ENCODE peak calls at places on chromosomes 11 and 22, in seven cellular contexts. N is RPMI8226, Y is cardiac muscle cell, E is NCI-H774, T is testis, R is immature natural killer cell, W is HFF-Myc. G is an unnamed sample.

GRCh38 chr22:50199836-50200332 is 927 bp upstream of the SELENOO start:
- DNase-seq in E (no peak), T (no peak), R (no peak), W (no peak), N (no peak), Y (no peak), G (no peak)

GRCh38 chr11:723120-723883 is 17.3 kb downstream of the EPS8L2 start:
- DNase-seq in W (no peak), T (peak), E (no peak), N (peak), R (peak), Y (peak), G (no peak)

GRCh38 chr11:78132475-78132874 is 7.0 kb downstream of the ALG8 start:
- DNase-seq in T (no peak), W (no peak), R (no peak), E (no peak), N (no peak), Y (no peak), G (no peak)

GRCh38 chr11:117334896-117335295 is 7.2 kb downstream of the CEP164 start:
- DNase-seq in E (no peak), Y (no peak), T (no peak), N (no peak), R (no peak), W (no peak), G (no peak)

GRCh38 chr11:816433-816779 is 2.3 kb upstream of the PNPLA2 start:
- DNase-seq in T (no peak), Y (no peak), R (no peak), E (no peak), W (no peak), N (no peak), G (no peak)

GRCh38 chr22:49155809-49156580 is 671.7 kb downstream of the BRD1 start:
- DNase-seq in E (no peak), W (no peak), N (no peak), T (no peak), Y (no peak), R (no peak), G (no peak)

GRCh38 chr11:60830478-60831142 is 11.3 kb upstream of the CCDC86 start:
- DNase-seq in Y (no peak), N (no peak), R (no peak), E (no peak), W (no peak), T (no peak), G (no peak)

GRCh38 chr22:30460147-30460546 is 11.7 kb downstream of the SEC14L3 start:
- DNase-seq in R (no peak), E (peak), W (no peak), T (no peak), Y (no peak), N (no peak), G (no peak)

GRCh38 chr22:39212721-39213376 is 31.9 kb downstream of the PDGFB start:
- DNase-seq in E (no peak), T (no peak), N (no peak), W (no peak), R (no peak), Y (peak), G (no peak)

GRCh38 chr11:118398797-118399564 is 2.4 kb upstream of the ATP5MG start:
- DNase-seq in T (no peak), N (no peak), E (no peak), W (no peak), Y (peak), R (no peak), G (no peak)

GRCh38 chr22:47236718-47237117 is 474.3 kb downstream of the TBC1D22A start:
- DNase-seq in T (no peak), E (no peak), W (no peak), N (no peak), R (no peak), Y (no peak), G (no peak)

GRCh38 chr22:28137036-28137435 is 218.0 kb upstream of the PITPNB start:
- DNase-seq in R (no peak), E (no peak), W (no peak), Y (no peak), N (no peak), T (no peak), G (no peak)

GRCh38 chr11:32312865-32313403 is 122.4 kb downstream of the WT1 start:
- DNase-seq in Y (peak), R (no peak), W (no peak), T (peak), E (no peak), N (peak), G (no peak)

GRCh38 chr11:69245491-69246345 is 48.2 kb upstream of the MYEOV start:
- DNase-seq in N (no peak), T (peak), E (no peak), W (no peak), Y (no peak), R (no peak), G (no peak)

GRCh38 chr11:18064035-18064434 is 18.0 kb upstream of the TPH1 start:
- DNase-seq in W (no peak), E (peak), T (no peak), R (no peak), Y (no peak), N (no peak), G (no peak)

GRCh38 chr11:118171274-118172062 is 5.0 kb downstream of the SCN2B start:
- DNase-seq in T (peak), W (no peak), N (peak), E (peak), Y (peak), R (peak), G (no peak)

GRCh38 chr11:133842730-133843129 is 2.6 kb downstream of the SPATA19 start:
- DNase-seq in Y (no peak), N (no peak), R (no peak), T (no peak), W (no peak), E (no peak), G (no peak)

GRCh38 chr11:129881570-129882170 is 13.7 kb downstream of the NFRKB start:
- DNase-seq in W (no peak), Y (peak), N (peak), R (no peak), T (peak), E (no peak), G (no peak)

GRCh38 chr11:114163231-114163631 is 103.7 kb downstream of the ZBTB16 start:
- DNase-seq in T (peak), R (no peak), Y (peak), E (no peak), W (no peak), N (no peak), G (no peak)

GRCh38 chr22:25690798-25691197 is 51.2 kb upstream of the MYO18B start:
- DNase-seq in W (no peak), Y (no peak), E (no peak), T (no peak), N (no peak), R (no peak), G (no peak)

GRCh38 chr11:116641561-116642045 is 131.2 kb downstream of the BUD13 start:
- DNase-seq in T (peak), R (no peak), E (peak), W (no peak), N (peak), Y (peak), G (no peak)

GRCh38 chr11:17753153-17753552 is 18.6 kb downstream of the KCNC1 start:
- DNase-seq in N (no peak), T (no peak), E (no peak), W (no peak), R (no peak), Y (no peak), G (no peak)

GRCh38 chr11:121575250-121575962 is 122.6 kb upstream of the SORL1-AS1 start:
- DNase-seq in W (no peak), E (no peak), N (no peak), Y (peak), R (no peak), T (peak), G (peak)

GRCh38 chr11:57424802-57425564 is 1.9 kb downstream of the SLC43A3 start:
- DNase-seq in W (peak), R (peak), Y (peak), T (peak), E (no peak), N (peak), G (peak)

GRCh38 chr11:104625246-104625645 is 273.0 kb downstream of the CASP12 start:
- DNase-seq in T (no peak), Y (peak), N (no peak), E (no peak), R (no peak), W (no peak), G (no peak)

GRCh38 chr11:1574256-1575242 is 2.5 kb upstream of the DUSP8 start:
- DNase-seq in E (peak), T (peak), Y (peak), N (peak), R (peak), W (no peak), G (no peak)

GRCh38 chr11:11937957-11938356 is 70.5 kb downstream of the DKK3 start:
- DNase-seq in Y (no peak), W (no peak), N (no peak), R (no peak), T (no peak), E (no peak), G (no peak)

GRCh38 chr22:37569921-37570660 is 9.8 kb downstream of the LGALS2 start:
- DNase-seq in N (peak), Y (no peak), R (no peak), W (no peak), E (no peak), T (no peak), G (no peak)

GRCh38 chr11:118901494-118902335 is 18.0 kb downstream of the CXCR5 start:
- DNase-seq in E (no peak), N (no peak), T (no peak), R (no peak), Y (no peak), W (no peak), G (no peak)

GRCh38 chr11:68471360-68472340 is 11.1 kb downstream of the PPP6R3 start:
- DNase-seq in R (peak), E (no peak), T (no peak), W (no peak), Y (peak), N (no peak), G (no peak)

GRCh38 chr11:45337583-45338360 is 51.6 kb upstream of the SYT13 start:
- DNase-seq in E (no peak), Y (no peak), T (no peak), W (no peak), N (no peak), R (no peak), G (no peak)

GRCh38 chr11:19191530-19192169 is 10.1 kb downstream of the CSRP3 start:
- DNase-seq in Y (peak), N (no peak), W (no peak), E (no peak), R (no peak), T (no peak), G (no peak)

GRCh38 chr11:62705880-62706831 is 1.1 kb downstream of the BSCL2 start:
- DNase-seq in R (peak), E (peak), W (peak), N (peak), Y (peak), T (peak), G (peak)

GRCh38 chr22:37748659-37749058 is 51.8 kb downstream of the TRIOBP start:
- DNase-seq in R (no peak), T (no peak), E (no peak), N (no peak), Y (no peak), W (no peak), G (no peak)

GRCh38 chr11:125925247-125925740 is 20.6 kb upstream of the VSIG10L2 start:
- DNase-seq in R (no peak), W (no peak), E (no peak), T (no peak), Y (no peak), N (no peak), G (no peak)

GRCh38 chr11:124384399-124384798 is at the start of gene OR8B2:
- DNase-seq in Y (no peak), E (no peak), W (no peak), N (no peak), T (no peak), R (no peak), G (no peak)

G was measured in brain pericyte.